ENCODE peak calls at places on chromosomes 16 and 17, in four cellular contexts. S is T-helper 1 cell, C is SW 1271, I is NCI-H1092 treated with DMSO at 0.1 percent for 48 hours. H is an unnamed sample.
A peak's percentile ranks its signal among the peaks of the same experiment; 100 is the strongest.

GRCh38 chr17:978110-979093 is 1.2 kb downstream of the NXN start:
- DNase-seq in I (no peak), S (no peak), C (no peak), H (no peak)

GRCh38 chr17:12952012-12952411 is 65.8 kb downstream of the ELAC2 start:
- DNase-seq in C (no peak), I (no peak), S (no peak), H (no peak)

GRCh38 chr16:90046971-90047713 is 27.9 kb upstream of the DBNDD1 start:
- DNase-seq in C (no peak), S (no peak), I (no peak), H (no peak)

GRCh38 chr17:78490673-78491072 is 86.5 kb downstream of the DNAH17 start:
- DNase-seq in C (no peak), I (no peak), S (no peak), H (no peak)

GRCh38 chr17:55299890-55300289 is 35.1 kb downstream of the HLF start:
- DNase-seq in C (no peak), S (no peak), I (no peak), H (no peak)

GRCh38 chr16:10521681-10522274 is 58.6 kb downstream of the EMP2 start:
- DNase-seq in S (no peak), C (no peak), I (peak; percentile 47), H (no peak)

GRCh38 chr16:50245417-50246298 is 20.7 kb upstream of the ADCY7 start:
- DNase-seq in C (no peak), S (no peak), I (no peak), H (peak; percentile 15)

GRCh38 chr16:3461120-3461519 is 17.6 kb downstream of the NAA60 start:
- DNase-seq in I (no peak), S (no peak), C (no peak), H (no peak)

GRCh38 chr16:2191446-2191706 is 5.0 kb downstream of the CASKIN1 start:
- DNase-seq in I (no peak), S (no peak), C (no peak), H (no peak)

GRCh38 chr17:58300336-58300735 is 19.6 kb upstream of the MPO start:
- DNase-seq in C (no peak), S (no peak), I (no peak), H (no peak)

GRCh38 chr17:73480740-73481139 is 163.5 kb downstream of the SDK2 start:
- DNase-seq in I (no peak), S (no peak), C (no peak), H (no peak)

GRCh38 chr16:83023640-83024039 is 396.9 kb downstream of the CDH13 start:
- DNase-seq in S (no peak), C (no peak), I (no peak), H (no peak)

GRCh38 chr16:4696905-4697866 is 3.8 kb downstream of the NUDT16L1 start:
- DNase-seq in C (no peak), I (peak; percentile 33), S (no peak), H (no peak)

GRCh38 chr16:81592353-81592866 is 147.8 kb downstream of the CMIP start:
- DNase-seq in S (no peak), C (no peak), I (no peak), H (no peak)

GRCh38 chr17:75090871-75091854 is 3.4 kb downstream of the SLC16A5 start:
- DNase-seq in I (no peak), S (no peak), C (no peak), H (no peak)

GRCh38 chr16:69424935-69425784 is 741 bp downstream of the CYB5B start:
- DNase-seq in I (peak; percentile 23), S (no peak), C (no peak), H (no peak)

GRCh38 chr16:53999841-54000240 is 286.7 kb downstream of the IRX3 start:
- DNase-seq in C (no peak), S (no peak), I (no peak), H (no peak)

GRCh38 chr17:1515640-1516402 is 591 bp downstream of the INPP5K start:
- DNase-seq in I (peak; percentile 24), S (peak; percentile 50), C (peak; percentile 48), H (peak; percentile 51)

GRCh38 chr17:29283496-29283895 is 10.5 kb downstream of the NUFIP2 start:
- DNase-seq in C (no peak), I (no peak), S (no peak), H (no peak)

GRCh38 chr17:2965621-2966275 is 97.7 kb downstream of the OR1D5 start:
- DNase-seq in C (no peak), S (no peak), I (no peak), H (no peak)

GRCh38 chr16:88599092-88599733 is 29.0 kb downstream of the ZC3H18 start:
- DNase-seq in S (no peak), C (no peak), I (no peak), H (no peak)